ENCODE peak calls at places on chromosomes 5 and 9, in ten cellular contexts. Q is skeletal muscle cell; N is fibroblast of gingiva; S is uterus; W is effector CD4-positive, alpha-beta T cell; G is SK-N-MC; L is activated naive CD4-positive, alpha-beta T cell; K is tibial nerve; M is progenitor cell of endocrine pancreas; A is mesendoderm. U is an unnamed sample.

GRCh38 chr9:133168432-133168831 is 4.7 kb upstream of the GBGT1 start:
- DNase-seq in Q (no peak), N (no peak), S (no peak), W (no peak), G (no peak), L (no peak), K (no peak), M (no peak), A (peak; percentile 72), U (no peak)

GRCh38 chr5:82991678-82992323 is 85.4 kb downstream of the TMEM167A start:
- DNase-seq in Q (no peak), N (no peak), S (no peak), W (no peak), G (no peak), L (no peak), K (no peak), M (no peak), A (no peak), U (no peak)

GRCh38 chr5:25006734-25007133 is 362.0 kb upstream of the CDH10 start:
- DNase-seq in Q (no peak), N (no peak), S (no peak), W (no peak), G (peak; percentile 50), L (no peak), K (no peak), M (no peak), A (peak; percentile 86), U (no peak)

GRCh38 chr5:8184455-8185063 is 315.6 kb downstream of the MTRR start:
- DNase-seq in Q (no peak), N (no peak), S (no peak), W (peak; percentile 7), G (no peak), L (no peak), K (no peak), M (peak; percentile 38), A (peak; percentile 64), U (no peak)

GRCh38 chr5:134580001-134580460 is 52.6 kb downstream of the SAR1B start:
- DNase-seq in Q (no peak), N (no peak), S (no peak), W (no peak), G (no peak), L (no peak), K (no peak), M (no peak), A (no peak), U (no peak)

GRCh38 chr5:132850066-132850465 is 16.2 kb downstream of the GDF9 start:
- DNase-seq in Q (peak; percentile 30), N (no peak), S (no peak), W (no peak), G (no peak), L (no peak), K (no peak), M (no peak), A (no peak), U (no peak)

GRCh38 chr9:114310471-114311450 is 12.1 kb upstream of the ORM1 start:
- DNase-seq in Q (no peak), N (no peak), S (no peak), W (no peak), G (no peak), L (no peak), K (no peak), M (no peak), A (no peak), U (no peak)

GRCh38 chr5:59358497-59358896 is 535.0 kb downstream of the PDE4D start:
- DNase-seq in Q (no peak), N (no peak), S (peak; percentile 22), W (no peak), G (no peak), L (no peak), K (no peak), M (no peak), A (peak; percentile 86), U (no peak)

GRCh38 chr9:93427655-93428379 is 23.7 kb upstream of the FAM120A start:
- DNase-seq in Q (no peak), N (no peak), S (no peak), W (no peak), G (no peak), L (no peak), K (no peak), M (no peak), A (peak; percentile 49), U (no peak)

GRCh38 chr9:78612089-78612488 is 315.2 kb downstream of the PSAT1 start:
- DNase-seq in Q (no peak), N (peak; percentile 11), S (no peak), W (no peak), G (no peak), L (no peak), K (no peak), M (no peak), A (no peak), U (no peak)

GRCh38 chr9:88927510-88927909 is 63.8 kb upstream of the S1PR3 start:
- DNase-seq in Q (no peak), N (no peak), S (no peak), W (no peak), G (no peak), L (no peak), K (no peak), M (no peak), A (no peak), U (no peak)

GRCh38 chr5:145484195-145484594 is 350.9 kb downstream of the PRELID2 start:
- DNase-seq in Q (peak; percentile 58), N (peak; percentile 46), S (no peak), W (no peak), G (no peak), L (no peak), K (no peak), M (no peak), A (no peak), U (no peak)

GRCh38 chr9:15736569-15736968 is 183.7 kb downstream of the CCDC171 start:
- DNase-seq in Q (no peak), N (no peak), S (no peak), W (no peak), G (no peak), L (no peak), K (no peak), M (no peak), A (no peak), U (no peak)

GRCh38 chr5:125032286-125032685 is 285.8 kb upstream of the ZNF608 start:
- DNase-seq in Q (peak; percentile 55), N (peak; percentile 35), S (no peak), W (no peak), G (no peak), L (no peak), K (no peak), M (no peak), A (peak; percentile 17), U (no peak)

GRCh38 chr5:179355976-179356968 is 11.0 kb upstream of the ADAMTS2 start:
- DNase-seq in Q (peak; percentile 64), N (peak; percentile 92), S (no peak), W (no peak), G (no peak), L (no peak), K (peak; percentile 60), M (no peak), A (no peak), U (no peak)